ENCODE peak calls at places on chromosomes 3 and 15, in nine cellular contexts. X is posterior cingulate gyrus; N is stimulated activated CD4-positive, alpha-beta T cell treated with anti-CD3 and anti-CD28 coated beads, Interleukin-2, amount 100 ng/mL, for 48 hours; L is NCI-H748 treated with DMSO at 0.1 percent for 48 hours; C is HFF-Myc; J is fibroblast of pulmonary artery; M is A673; P is glutamatergic neuron; G is H9. F is an unnamed sample.

GRCh38 chr15:25170781-25171110 is 216.0 kb downstream of the SNRPN start:
- DNase-seq in M (no peak), J (no peak), N (no peak), X (no peak), L (no peak), C (no peak), P (no peak), G (peak; percentile 6), F (no peak)

GRCh38 chr15:89203705-89204273 is 17.6 kb downstream of the RLBP1 start:
- DNase-seq in P (no peak), X (no peak), M (no peak), N (no peak), C (no peak), L (no peak), J (no peak), G (no peak), F (no peak)

GRCh38 chr3:192482391-192482790 is 244.9 kb downstream of the FGF12 start:
- DNase-seq in P (no peak), L (no peak), M (no peak), X (no peak), G (no peak), N (no peak), J (peak; percentile 57), C (no peak), F (no peak)

GRCh38 chr3:154428369-154429206 is 1.4 kb downstream of the GPR149 start:
- DNase-seq in G (peak; percentile 44), C (no peak), M (no peak), L (peak; percentile 7), X (no peak), P (peak; percentile 56), J (peak; percentile 0), N (no peak), F (peak; percentile 14)

GRCh38 chr3:139319428-139320402 is 24.1 kb upstream of the MRPS22 start:
- DNase-seq in P (peak; percentile 64), M (peak; percentile 45), X (no peak), C (no peak), N (no peak), L (no peak), G (peak; percentile 86), J (peak; percentile 54), F (peak; percentile 4)

GRCh38 chr3:143595456-143596077 is 252.7 kb downstream of the SLC9A9 start:
- DNase-seq in N (no peak), P (no peak), J (no peak), M (no peak), X (no peak), C (no peak), G (no peak), L (no peak), F (no peak)

GRCh38 chr15:50753463-50753862 is 12.0 kb downstream of the SPPL2A start:
- DNase-seq in X (no peak), L (no peak), M (no peak), C (no peak), G (no peak), N (no peak), P (no peak), J (peak; percentile 33), F (no peak)

GRCh38 chr15:88491158-88491557 is 23.6 kb downstream of the MRPS11 start:
- DNase-seq in N (no peak), C (no peak), L (no peak), P (no peak), M (no peak), X (no peak), J (no peak), G (peak; percentile 55), F (peak; percentile 25)

GRCh38 chr3:119690043-119690656 is 12.7 kb upstream of the CFAP91 start:
- DNase-seq in C (no peak), G (no peak), N (no peak), P (no peak), L (no peak), J (peak; percentile 54), X (no peak), M (peak; percentile 54), F (no peak)

GRCh38 chr3:46409735-46410489 is 2.9 kb downstream of the CCRL2 start:
- DNase-seq in J (no peak), G (no peak), M (no peak), X (peak; percentile 70), C (no peak), N (no peak), L (no peak), P (no peak), F (no peak)

GRCh38 chr3:195543642-195544536 is 764 bp upstream of the PPP1R2 start:
- DNase-seq in P (no peak), L (no peak), J (no peak), N (no peak), G (peak; percentile 60), X (no peak), M (no peak), C (no peak), F (no peak)

GRCh38 chr15:80817901-80818300 is 38.7 kb downstream of the CEMIP start:
- DNase-seq in P (no peak), L (no peak), J (no peak), N (no peak), C (no peak), G (no peak), X (no peak), M (no peak), F (no peak)

GRCh38 chr3:54572197-54572895 is 355.5 kb downstream of the LRTM1 start:
- DNase-seq in N (no peak), L (no peak), G (no peak), X (no peak), J (peak; percentile 3), P (no peak), C (no peak), M (no peak), F (no peak)

F was measured in NCI-H1436.